ENCODE peak calls at places on chromosomes 2 and 18, in six cellular contexts. A is renal cortical epithelial cell; O is stimulated activated CD4-positive, alpha-beta T cell treated with anti-CD3 and anti-CD28 coated beads, Interleukin-12 subunit alpha, Interleukin-12 subunit beta, amount 100 ng/mL, for 48 hours; L is stimulated activated CD8-positive, alpha-beta memory T cell treated with anti-CD3 and anti-CD28 coated beads, Interleukin-7, amount 100 ng/mL, for 24 hours; F is activated naive CD4-positive, alpha-beta T cell; Y is foreskin melanocyte. E is an unnamed sample.

GRCh38 chr2:149000168-149000938 is 38.1 kb upstream of the LYPD6B start:
- DNase-seq in L (no peak), O (no peak), F (no peak), A (no peak), Y (no peak), E (no peak)

GRCh38 chr2:17331636-17332035 is 186.6 kb downstream of the RAD51AP2 start:
- DNase-seq in A (no peak), Y (no peak), L (no peak), O (no peak), F (no peak), E (no peak)

GRCh38 chr18:79529991-79530390 is 134.3 kb downstream of the NFATC1 start:
- DNase-seq in F (no peak), L (no peak), A (no peak), Y (no peak), O (no peak), E (no peak)

GRCh38 chr2:219522111-219523030 is 8.1 kb downstream of the ASIC4 start:
- DNase-seq in L (no peak), Y (no peak), A (peak), F (no peak), O (no peak), E (no peak)

GRCh38 chr2:203444738-203445137 is 90.4 kb downstream of the RAPH1 start:
- DNase-seq in A (no peak), F (no peak), Y (no peak), O (no peak), L (no peak), E (no peak)

GRCh38 chr2:101560780-101561315 is 85.9 kb upstream of the RFX8 start:
- DNase-seq in F (no peak), Y (no peak), L (no peak), O (no peak), A (no peak), E (no peak)

GRCh38 chr18:77065221-77065981 is 67.2 kb downstream of the MBP start:
- DNase-seq in A (peak), O (no peak), F (no peak), Y (no peak), L (no peak), E (no peak)

GRCh38 chr2:176174850-176175728 is 13.4 kb upstream of the HOXD1 start:
- DNase-seq in Y (no peak), A (peak), L (no peak), F (no peak), O (no peak), E (no peak)

GRCh38 chr2:15727396-15728246 is 136.0 kb downstream of the DDX1 start:
- DNase-seq in A (no peak), F (no peak), L (no peak), O (no peak), Y (no peak), E (no peak)

GRCh38 chr2:237309416-237309815 is 104.5 kb downstream of the COL6A3 start:
- DNase-seq in O (no peak), F (no peak), L (no peak), A (no peak), Y (no peak), E (no peak)

E was measured in esophagus squamous epithelium.